ENCODE peak calls at places on chromosomes 1 and 21, in ten cellular contexts. Y, H, C, G, S, E, I, J, Q and Z are unnamed samples.

GRCh38 chr1:47650205-47650604 is 212.4 kb downstream of the FOXD2 start:
- DNase-seq in I (peak), S (no peak), C (no peak), J (no peak), E (no peak), G (no peak), Q (peak), Y (peak), H (no peak), Z (peak)

GRCh38 chr1:219385786-219386427 is 212.2 kb downstream of the LYPLAL1 start:
- DNase-seq in H (peak), Y (peak), Q (no peak), S (no peak), E (no peak), C (no peak), I (peak), J (peak), G (no peak), Z (peak)

GRCh38 chr21:35328856-35329455 is 279.9 kb upstream of the RUNX1 start:
- DNase-seq in J (no peak), E (no peak), C (no peak), S (no peak), H (no peak), G (no peak), Q (no peak), Y (no peak), I (no peak), Z (no peak)

GRCh38 chr1:46488343-46489168 is 1.1 kb upstream of the DMBX1 start:
- DNase-seq in Q (no peak), C (peak), E (no peak), I (peak), Y (no peak), G (no peak), J (no peak), H (no peak), S (no peak), Z (no peak)

GRCh38 chr1:158324375-158324774 is 7.0 kb downstream of the CD1B start:
- DNase-seq in H (no peak), C (no peak), J (no peak), S (no peak), G (no peak), E (no peak), I (no peak), Y (no peak), Q (no peak), Z (no peak)

GRCh38 chr1:221783936-221784335 is 42.0 kb upstream of the DUSP10 start:
- DNase-seq in H (peak), S (no peak), E (no peak), G (no peak), C (no peak), J (no peak), Y (no peak), Q (no peak), I (no peak), Z (no peak)

GRCh38 chr1:42258218-42258617 is 76.8 kb downstream of the FOXJ3 start:
- DNase-seq in Q (no peak), H (no peak), Y (no peak), C (no peak), E (no peak), S (peak), J (no peak), I (no peak), G (no peak), Z (no peak)

GRCh38 chr21:39696620-39697019 is 48.4 kb upstream of the IGSF5 start:
- DNase-seq in Y (no peak), H (no peak), J (no peak), S (no peak), G (no peak), Q (no peak), E (no peak), C (no peak), I (no peak), Z (no peak)

GRCh38 chr1:9349331-9349851 is 56.7 kb downstream of the SPSB1 start:
- DNase-seq in Y (no peak), J (no peak), I (peak), Q (peak), E (no peak), S (no peak), C (no peak), H (no peak), G (no peak), Z (no peak)

GRCh38 chr1:183065168-183065670 is 42.0 kb downstream of the LAMC1 start:
- DNase-seq in G (no peak), E (no peak), Y (no peak), C (no peak), S (no peak), H (no peak), J (no peak), I (no peak), Q (no peak), Z (no peak)

GRCh38 chr1:183278736-183279591 is 92.9 kb downstream of the LAMC2 start:
- DNase-seq in J (no peak), S (no peak), E (no peak), I (peak), G (no peak), Y (peak), H (no peak), C (no peak), Q (no peak), Z (peak)

GRCh38 chr1:184362876-184363275 is 24.0 kb upstream of the C1orf21 start:
- DNase-seq in Y (peak), C (no peak), H (no peak), I (peak), E (no peak), S (no peak), G (no peak), Q (no peak), J (no peak), Z (no peak)

GRCh38 chr1:234478152-234478480 is 863 bp downstream of the TARBP1 start:
- DNase-seq in J (peak), I (peak), H (peak), Q (no peak), E (peak), S (no peak), C (peak), Y (no peak), G (no peak), Z (peak)

GRCh38 chr1:199700551-199700950 is 327.0 kb upstream of the NR5A2 start:
- DNase-seq in C (no peak), G (no peak), H (no peak), Y (peak), Q (no peak), J (no peak), E (no peak), I (no peak), S (no peak), Z (no peak)

GRCh38 chr1:168410464-168410863 is 129.8 kb downstream of the TBX19 start:
- DNase-seq in Q (no peak), J (no peak), S (no peak), E (no peak), C (no peak), I (no peak), H (no peak), Y (no peak), G (no peak), Z (no peak)

GRCh38 chr1:94325379-94326302 is 88.3 kb upstream of the ARHGAP29 start:
- DNase-seq in H (no peak), G (no peak), Q (peak), Y (peak), J (no peak), E (no peak), I (peak), C (no peak), S (no peak), Z (peak)

GRCh38 chr21:17114019-17114418 is 398.8 kb upstream of the CXADR start:
- DNase-seq in S (no peak), C (no peak), J (no peak), G (no peak), E (no peak), H (no peak), Y (no peak), Q (no peak), I (no peak), Z (no peak)

GRCh38 chr1:106232128-106232527 is 824.3 kb upstream of the PRMT6 start:
- DNase-seq in Q (no peak), C (no peak), J (no peak), Y (no peak), S (no peak), E (no peak), G (no peak), H (no peak), I (no peak), Z (no peak)

GRCh38 chr1:153597206-153597605 is 15.7 kb downstream of the S100A16 start:
- DNase-seq in S (no peak), Y (peak), G (no peak), E (no peak), Q (no peak), C (no peak), I (peak), J (no peak), H (no peak), Z (peak)

GRCh38 chr1:35567947-35568558 is 5.1 kb upstream of the TFAP2E start:
- DNase-seq in J (no peak), Q (no peak), C (no peak), H (no peak), E (no peak), G (no peak), S (no peak), Y (no peak), I (no peak), Z (no peak)

GRCh38 chr1:172154571-172154970 is 265.9 kb upstream of the C1orf105 start:
- DNase-seq in J (no peak), C (no peak), E (no peak), H (no peak), I (peak), Q (peak), Y (peak), S (no peak), G (no peak), Z (peak)

GRCh38 chr1:53930932-53931331 is 14.6 kb downstream of the IFT25 start:
- DNase-seq in E (no peak), G (no peak), J (no peak), C (no peak), S (no peak), I (no peak), Y (no peak), Q (no peak), H (no peak), Z (no peak)

GRCh38 chr1:101587749-101588148 is 350.9 kb downstream of the S1PR1 start:
- DNase-seq in H (no peak), Y (peak), S (no peak), E (no peak), Q (no peak), I (no peak), J (no peak), C (peak), G (no peak), Z (no peak)

GRCh38 chr1:214563881-214564280 is 12.5 kb upstream of the PTPN14 start:
- DNase-seq in E (no peak), I (peak), H (no peak), S (no peak), C (no peak), Y (peak), Q (no peak), G (no peak), J (no peak), Z (no peak)

GRCh38 chr1:208437416-208437815 is 193.2 kb upstream of the PLXNA2 start:
- DNase-seq in I (peak), Q (no peak), J (no peak), C (no peak), G (no peak), H (no peak), Y (peak), S (no peak), E (no peak), Z (no peak)

GRCh38 chr1:145995964-145996432 is 381 bp downstream of the TXNIP start:
- DNase-seq in J (no peak), S (no peak), E (no peak), C (no peak), H (no peak), G (no peak), Y (no peak), I (no peak), Q (no peak), Z (no peak)

GRCh38 chr1:165218666-165219065 is 137.8 kb downstream of the LMX1A start:
- DNase-seq in C (no peak), G (no peak), H (no peak), Q (no peak), I (no peak), J (no peak), E (no peak), S (no peak), Y (no peak), Z (no peak)

GRCh38 chr1:146036990-146037646 is 15.6 kb upstream of the HJV start:
- DNase-seq in S (peak), E (peak), J (peak), Y (peak), I (peak), C (peak), Q (peak), H (peak), G (peak), Z (peak)

GRCh38 chr1:160282807-160283206 is 2.1 kb downstream of the PEX19 start:
- DNase-seq in S (no peak), E (no peak), G (no peak), C (no peak), H (no peak), I (no peak), J (no peak), Y (no peak), Q (no peak), Z (no peak)

GRCh38 chr1:9655836-9656235 is 4.3 kb downstream of the PIK3CD start:
- DNase-seq in Y (no peak), G (no peak), H (no peak), C (no peak), E (no peak), I (no peak), Q (no peak), J (no peak), S (no peak), Z (no peak)

GRCh38 chr1:152191260-152191659 is 32.2 kb upstream of the RPTN start:
- DNase-seq in H (no peak), G (no peak), E (no peak), S (no peak), C (no peak), I (no peak), Q (no peak), J (no peak), Y (no peak), Z (no peak)